ENCODE peak calls at places on chromosomes 7 and 10, in six cellular contexts. I is CMK; O is activated CD8-positive, alpha-beta T cell treated with anti-CD3 and anti-CD28 coated beads, Interleukin-2, amount 10 ng/mL, durations not matched to agents 7 days and 5 days; G is HEK293T; Z is ureter; H is activated T-cell treated with anti-CD3 and anti-CD28 coated beads for 48 hours. Q is an unnamed sample.

GRCh38 chr7:16400896-16401275 is 20.5 kb downstream of the CRPPA start:
- DNase-seq in Z (no peak), O (no peak), I (no peak), H (no peak), G (no peak), Q (no peak)

GRCh38 chr10:124149681-124150080 is 56.3 kb upstream of the CHST15 start:
- DNase-seq in Z (no peak), H (no peak), I (no peak), G (no peak), O (no peak), Q (no peak)

GRCh38 chr10:26759008-26759407 is 61.5 kb downstream of the PDSS1 start:
- DNase-seq in O (no peak), I (no peak), G (no peak), Z (no peak), H (no peak), Q (no peak)

GRCh38 chr10:44752451-44753441 is 158.4 kb upstream of the TMEM72 start:
- DNase-seq in I (no peak), Z (no peak), H (no peak), O (no peak), G (no peak), Q (no peak)

GRCh38 chr7:101885597-101885955 is 68.2 kb downstream of the CUX1 start:
- DNase-seq in O (no peak), G (no peak), I (no peak), H (no peak), Z (no peak), Q (no peak)

GRCh38 chr10:93064874-93065660 is 4.5 kb downstream of the CYP26C1 start:
- DNase-seq in G (no peak), O (no peak), H (no peak), Z (no peak), I (no peak), Q (no peak)

GRCh38 chr7:96241834-96242233 is 80.1 kb downstream of the SLC25A13 start:
- DNase-seq in G (no peak), Z (no peak), O (no peak), H (no peak), I (no peak), Q (no peak)

GRCh38 chr7:126635545-126635944 is 617.2 kb downstream of the GRM8 start:
- DNase-seq in H (no peak), O (no peak), I (no peak), G (no peak), Z (no peak), Q (no peak)

GRCh38 chr7:74097937-74098614 is 14.5 kb downstream of the LIMK1 start:
- DNase-seq in O (no peak), H (no peak), I (no peak), Z (no peak), G (no peak), Q (no peak)